ENCODE peak calls at places on chromosome 9, in seven cellular contexts. One of them, this sample, is unnamed.

GRCh38 chr9:97564291-97565175 is 63.1 kb downstream of the TMOD1 start:
- DNase-seq in left ventricle myocardium inferior: no peak
- DNase-seq in GM12865: no peak
- DNase-seq in astrocyte of the spinal cord: peak; percentile 32
- DNase-seq in endodermal cell: peak; percentile 39
- DNase-seq in coronary artery: peak; percentile 74
- DNase-seq in A549: peak; percentile 21
- DNase-seq in this sample: peak; percentile 81

GRCh38 chr9:70945301-70945700 is 176.1 kb downstream of the TRPM3 start:
- DNase-seq in left ventricle myocardium inferior: no peak
- DNase-seq in GM12865: no peak
- DNase-seq in astrocyte of the spinal cord: peak; percentile 37
- DNase-seq in endodermal cell: no peak
- DNase-seq in coronary artery: no peak
- DNase-seq in A549: no peak
- DNase-seq in this sample: no peak

GRCh38 chr9:83620841-83621636 is 1.9 kb upstream of the IDNK start:
- DNase-seq in left ventricle myocardium inferior: peak; percentile 21
- DNase-seq in GM12865: peak; percentile 65
- DNase-seq in astrocyte of the spinal cord: peak; percentile 53
- DNase-seq in endodermal cell: peak; percentile 86
- DNase-seq in coronary artery: no peak
- DNase-seq in A549: peak; percentile 63
- DNase-seq in this sample: peak; percentile 44

GRCh38 chr9:126671381-126671831 is 57.7 kb downstream of the LMX1B start:
- DNase-seq in left ventricle myocardium inferior: peak; percentile 50
- DNase-seq in GM12865: no peak
- DNase-seq in astrocyte of the spinal cord: no peak
- DNase-seq in endodermal cell: no peak
- DNase-seq in coronary artery: no peak
- DNase-seq in A549: no peak
- DNase-seq in this sample: no peak

GRCh38 chr9:68947015-68947414 is 66.9 kb downstream of the PRKACG start:
- DNase-seq in left ventricle myocardium inferior: no peak
- DNase-seq in GM12865: no peak
- DNase-seq in astrocyte of the spinal cord: no peak
- DNase-seq in endodermal cell: peak; percentile 82
- DNase-seq in coronary artery: no peak
- DNase-seq in A549: no peak
- DNase-seq in this sample: no peak

GRCh38 chr9:117643288-117643654 is 60.9 kb upstream of the TLR4 start:
- DNase-seq in left ventricle myocardium inferior: no peak
- DNase-seq in GM12865: no peak
- DNase-seq in astrocyte of the spinal cord: no peak
- DNase-seq in endodermal cell: no peak
- DNase-seq in coronary artery: no peak
- DNase-seq in A549: no peak
- DNase-seq in this sample: no peak

GRCh38 chr9:74570879-74571512 is 73.9 kb downstream of the RORB start:
- DNase-seq in left ventricle myocardium inferior: no peak
- DNase-seq in GM12865: peak; percentile 32
- DNase-seq in astrocyte of the spinal cord: peak; percentile 42
- DNase-seq in endodermal cell: peak; percentile 68
- DNase-seq in coronary artery: no peak
- DNase-seq in A549: peak; percentile 9
- DNase-seq in this sample: peak; percentile 5

GRCh38 chr9:20512106-20512505 is 110.2 kb downstream of the MLLT3 start:
- DNase-seq in left ventricle myocardium inferior: no peak
- DNase-seq in GM12865: no peak
- DNase-seq in astrocyte of the spinal cord: peak; percentile 36
- DNase-seq in endodermal cell: no peak
- DNase-seq in coronary artery: no peak
- DNase-seq in A549: peak; percentile 8
- DNase-seq in this sample: peak; percentile 55

GRCh38 chr9:112299514-112299913 is 33.9 kb downstream of the PTBP3 start:
- DNase-seq in left ventricle myocardium inferior: no peak
- DNase-seq in GM12865: no peak
- DNase-seq in astrocyte of the spinal cord: peak; percentile 35
- DNase-seq in endodermal cell: no peak
- DNase-seq in coronary artery: no peak
- DNase-seq in A549: peak; percentile 22
- DNase-seq in this sample: peak; percentile 19

GRCh38 chr9:18441245-18441644 is 32.7 kb upstream of the ADAMTSL1 start:
- DNase-seq in left ventricle myocardium inferior: no peak
- DNase-seq in GM12865: no peak
- DNase-seq in astrocyte of the spinal cord: peak; percentile 31
- DNase-seq in endodermal cell: no peak
- DNase-seq in coronary artery: no peak
- DNase-seq in A549: no peak
- DNase-seq in this sample: no peak

GRCh38 chr9:18442629-18443491 is 31.1 kb upstream of the ADAMTSL1 start:
- DNase-seq in left ventricle myocardium inferior: peak; percentile 72
- DNase-seq in GM12865: peak; percentile 83
- DNase-seq in astrocyte of the spinal cord: peak; percentile 90
- DNase-seq in endodermal cell: peak; percentile 92
- DNase-seq in coronary artery: peak; percentile 80
- DNase-seq in A549: peak; percentile 55
- DNase-seq in this sample: peak; percentile 63

GRCh38 chr9:18438951-18439350 is 35.0 kb upstream of the ADAMTSL1 start:
- DNase-seq in left ventricle myocardium inferior: no peak
- DNase-seq in GM12865: no peak
- DNase-seq in astrocyte of the spinal cord: no peak
- DNase-seq in endodermal cell: no peak
- DNase-seq in coronary artery: no peak
- DNase-seq in A549: no peak
- DNase-seq in this sample: no peak

GRCh38 chr9:18437315-18438200 is 36.4 kb upstream of the ADAMTSL1 start:
- DNase-seq in left ventricle myocardium inferior: peak; percentile 48
- DNase-seq in GM12865: no peak
- DNase-seq in astrocyte of the spinal cord: no peak
- DNase-seq in endodermal cell: peak; percentile 69
- DNase-seq in coronary artery: peak; percentile 74
- DNase-seq in A549: no peak
- DNase-seq in this sample: no peak

DNA sequence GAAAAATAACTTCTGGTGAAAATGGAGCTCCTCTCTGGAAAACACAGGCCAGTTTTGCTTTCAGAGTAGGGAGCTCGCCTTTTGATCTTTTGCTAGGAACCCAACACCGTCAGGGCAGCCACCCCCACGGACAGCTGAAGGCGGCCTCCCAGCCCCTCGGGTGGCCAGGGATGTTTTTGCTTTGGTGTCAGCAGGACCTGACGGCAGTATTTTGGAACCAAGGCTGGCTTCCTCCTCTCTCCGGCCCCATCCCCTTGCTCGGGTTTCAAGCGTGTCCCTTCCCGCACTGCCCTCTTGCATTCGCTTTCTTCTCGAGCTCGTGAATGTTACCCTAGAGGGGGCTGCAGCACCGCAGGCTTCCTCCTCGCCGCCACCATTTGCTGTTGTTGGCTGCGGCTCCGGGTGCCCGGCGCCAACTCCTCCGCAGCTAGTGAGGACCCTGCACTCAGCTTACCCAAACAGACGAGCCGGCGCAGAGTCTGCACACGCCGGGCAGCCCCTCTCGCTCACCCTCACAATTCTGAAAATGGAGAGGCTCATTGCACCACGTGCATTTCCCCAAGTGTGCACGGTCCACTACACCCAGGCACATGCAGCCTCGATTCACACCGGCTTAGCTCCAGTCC is 35.5 kb upstream of the ADAMTSL1 start:
- DNase-seq in left ventricle myocardium inferior: peak; percentile 38
- DNase-seq in GM12865: no peak
- DNase-seq in astrocyte of the spinal cord: peak; percentile 66
- DNase-seq in endodermal cell: peak; percentile 84
- DNase-seq in coronary artery: peak; percentile 73
- DNase-seq in A549: no peak
- DNase-seq in this sample: no peak
- TF ChIP-seq CTCF in left ventricle myocardium inferior: peak; percentile 47
- TF ChIP-seq CTCF in GM12865: no peak
- TF ChIP-seq CTCF in astrocyte of the spinal cord: peak; percentile 40
- TF ChIP-seq CTCF in endodermal cell: peak; percentile 53
- TF ChIP-seq CTCF in coronary artery: no peak
- TF ChIP-seq CTCF in A549: no peak
- TF ChIP-seq CTCF in this sample: peak; percentile 36

DNA sequence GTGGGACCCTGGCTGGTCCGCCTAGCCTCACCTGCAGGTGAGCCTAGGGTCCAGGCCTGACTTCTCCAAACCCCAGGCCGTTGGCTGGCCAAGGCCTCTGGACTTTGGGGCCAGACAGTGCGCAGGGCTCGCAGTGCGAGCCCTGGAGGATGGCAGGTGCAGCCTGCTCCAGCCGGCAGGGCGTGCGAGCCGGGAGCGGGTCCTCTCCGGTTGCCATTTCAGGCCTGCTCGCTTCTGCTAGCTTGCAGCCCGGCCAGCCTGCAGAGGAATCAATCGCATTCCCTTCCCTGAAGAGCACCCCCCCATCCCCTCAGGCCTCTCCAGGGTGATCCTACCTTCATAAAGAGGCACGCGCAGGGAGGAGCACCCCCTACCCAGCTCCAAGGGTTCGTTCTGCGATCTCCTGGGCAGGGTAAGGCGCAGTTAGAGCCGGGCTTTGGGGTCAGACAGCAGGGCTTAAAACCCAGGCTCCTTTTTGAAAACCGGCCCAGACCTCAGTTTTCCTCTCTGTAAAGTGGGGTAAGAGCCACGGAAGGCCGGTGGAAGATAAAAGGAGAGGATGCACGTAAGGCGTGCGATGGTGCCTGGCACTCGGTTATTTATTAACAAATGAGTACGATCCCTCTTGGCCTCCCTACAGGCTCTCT is 6.2 kb downstream of the BARHL1 start:
- DNase-seq in left ventricle myocardium inferior: no peak
- DNase-seq in GM12865: no peak
- DNase-seq in astrocyte of the spinal cord: no peak
- DNase-seq in endodermal cell: peak; percentile 68
- DNase-seq in coronary artery: no peak
- DNase-seq in A549: no peak
- DNase-seq in this sample: no peak
- H3K4me3 ChIP-seq in left ventricle myocardium inferior: no peak overlapping the region
- H3K4me3 ChIP-seq in GM12865: no peak overlapping the region
- H3K4me3 ChIP-seq in astrocyte of the spinal cord: no peak overlapping the region
- H3K4me3 ChIP-seq in endodermal cell: no peak overlapping the region
- H3K4me3 ChIP-seq in coronary artery: no peak overlapping the region
- H3K4me3 ChIP-seq in A549: no peak overlapping the region
- H3K4me3 ChIP-seq in this sample: no peak overlapping the region

GRCh38 chr9:89010056-89010455 is 18.8 kb downstream of the S1PR3 start:
- DNase-seq in left ventricle myocardium inferior: no peak
- DNase-seq in GM12865: no peak
- DNase-seq in astrocyte of the spinal cord: no peak
- DNase-seq in endodermal cell: no peak
- DNase-seq in coronary artery: no peak
- DNase-seq in A549: no peak
- DNase-seq in this sample: no peak

GRCh38 chr9:89008346-89009048 is 17.2 kb downstream of the S1PR3 start:
- DNase-seq in left ventricle myocardium inferior: no peak
- DNase-seq in GM12865: no peak
- DNase-seq in astrocyte of the spinal cord: no peak
- DNase-seq in endodermal cell: no peak
- DNase-seq in coronary artery: peak; percentile 62
- DNase-seq in A549: no peak
- DNase-seq in this sample: no peak

GRCh38 chr9:89007568-89007967 is 16.3 kb downstream of the S1PR3 start:
- DNase-seq in left ventricle myocardium inferior: no peak
- DNase-seq in GM12865: no peak
- DNase-seq in astrocyte of the spinal cord: no peak
- DNase-seq in endodermal cell: no peak
- DNase-seq in coronary artery: peak; percentile 8
- DNase-seq in A549: no peak
- DNase-seq in this sample: no peak

GRCh38 chr9:89010526-89011089 is 19.3 kb downstream of the S1PR3 start:
- DNase-seq in left ventricle myocardium inferior: no peak
- DNase-seq in GM12865: no peak
- DNase-seq in astrocyte of the spinal cord: no peak
- DNase-seq in endodermal cell: no peak
- DNase-seq in coronary artery: no peak
- DNase-seq in A549: no peak
- DNase-seq in this sample: no peak

DNA sequence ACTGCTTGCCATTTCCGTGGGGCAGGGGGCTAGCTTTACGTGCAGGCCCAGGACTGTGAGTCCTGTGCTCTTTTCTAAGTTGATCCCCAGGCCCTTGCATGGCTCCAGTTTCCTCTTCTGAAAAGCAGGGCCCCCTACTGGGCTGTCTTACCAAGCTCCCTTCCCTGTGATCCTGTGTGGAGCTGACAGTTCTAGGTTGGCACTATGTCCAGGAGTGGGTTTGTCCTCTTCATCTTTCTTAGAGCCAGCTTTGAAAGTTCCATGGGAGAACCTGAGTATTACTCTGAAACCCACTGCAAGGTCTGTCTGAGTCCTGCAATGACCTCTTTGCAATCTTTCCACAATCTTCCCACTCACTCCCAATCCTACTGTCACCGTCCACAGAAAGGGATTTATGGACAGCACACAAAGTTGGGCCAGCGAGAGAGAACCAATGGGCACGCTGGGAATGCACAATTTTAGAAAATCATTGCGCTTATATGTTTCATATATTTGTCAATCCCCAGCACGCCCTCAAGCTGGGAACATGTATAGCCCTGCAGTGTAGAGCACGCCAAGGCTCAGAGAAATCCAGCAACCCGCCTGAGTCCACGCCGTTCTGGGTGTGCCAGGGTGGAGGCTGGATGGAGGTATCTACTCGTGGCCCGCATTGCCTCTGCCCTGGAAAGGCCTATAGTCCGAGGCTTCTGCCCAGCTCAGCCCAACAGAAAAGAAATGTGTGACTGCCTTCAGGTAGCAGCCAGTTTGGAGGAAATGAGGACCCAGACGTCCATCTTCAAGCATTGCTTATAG is 18.0 kb downstream of the S1PR3 start:
- DNase-seq in left ventricle myocardium inferior: no peak
- DNase-seq in GM12865: no peak
- DNase-seq in astrocyte of the spinal cord: no peak
- DNase-seq in endodermal cell: no peak
- DNase-seq in coronary artery: no peak
- DNase-seq in A549: no peak
- DNase-seq in this sample: no peak
- TF ChIP-seq CTCF in left ventricle myocardium inferior: no peak
- TF ChIP-seq CTCF in GM12865: no peak
- TF ChIP-seq CTCF in astrocyte of the spinal cord: peak; percentile 33
- TF ChIP-seq CTCF in endodermal cell: peak; percentile 51
- TF ChIP-seq CTCF in coronary artery: no peak
- TF ChIP-seq CTCF in A549: no peak
- TF ChIP-seq CTCF in this sample: peak; percentile 43

GRCh38 chr9:121569266-121569648 is 69.6 kb upstream of the GGTA1 start:
- DNase-seq in left ventricle myocardium inferior: no peak
- DNase-seq in GM12865: no peak
- DNase-seq in astrocyte of the spinal cord: no peak
- DNase-seq in endodermal cell: no peak
- DNase-seq in coronary artery: no peak
- DNase-seq in A549: no peak
- DNase-seq in this sample: no peak

GRCh38 chr9:121568541-121569265 is 69.1 kb upstream of the GGTA1 start:
- DNase-seq in left ventricle myocardium inferior: peak; percentile 60
- DNase-seq in GM12865: no peak
- DNase-seq in astrocyte of the spinal cord: peak; percentile 26
- DNase-seq in endodermal cell: no peak
- DNase-seq in coronary artery: no peak
- DNase-seq in A549: no peak
- DNase-seq in this sample: no peak

GRCh38 chr9:121566401-121567141 is 66.9 kb upstream of the GGTA1 start:
- DNase-seq in left ventricle myocardium inferior: peak; percentile 58
- DNase-seq in GM12865: no peak
- DNase-seq in astrocyte of the spinal cord: peak; percentile 72
- DNase-seq in endodermal cell: peak; percentile 41
- DNase-seq in coronary artery: no peak
- DNase-seq in A549: no peak
- DNase-seq in this sample: no peak

GRCh38 chr9:121568101-121568460 is 68.4 kb upstream of the GGTA1 start:
- DNase-seq in left ventricle myocardium inferior: peak; percentile 26
- DNase-seq in GM12865: no peak
- DNase-seq in astrocyte of the spinal cord: peak; percentile 9
- DNase-seq in endodermal cell: no peak
- DNase-seq in coronary artery: no peak
- DNase-seq in A549: no peak
- DNase-seq in this sample: no peak

GRCh38 chr9:121567142-121568100 is 67.8 kb upstream of the GGTA1 start:
- DNase-seq in left ventricle myocardium inferior: peak; percentile 25
- DNase-seq in GM12865: no peak
- DNase-seq in astrocyte of the spinal cord: peak; percentile 24
- DNase-seq in endodermal cell: peak; percentile 52
- DNase-seq in coronary artery: no peak
- DNase-seq in A549: no peak
- DNase-seq in this sample: no peak
- H3K4me3 ChIP-seq in left ventricle myocardium inferior: peak overlapping the region; percentile 67
- H3K4me3 ChIP-seq in GM12865: no peak overlapping the region
- H3K4me3 ChIP-seq in astrocyte of the spinal cord: peak overlapping the region; percentile 34
- H3K4me3 ChIP-seq in endodermal cell: no peak overlapping the region
- H3K4me3 ChIP-seq in coronary artery: peak overlapping the region; percentile 65
- H3K4me3 ChIP-seq in A549: no peak overlapping the region
- H3K4me3 ChIP-seq in this sample: no peak overlapping the region

This sample was measured in HFF-Myc.